ENCODE peak calls at places on chromosomes 12 and 14, in four cellular contexts. One of them, this sample, is unnamed.

GRCh38 chr12:87670448-87670847 is 358.8 kb downstream of the C12orf50 start:
- DNase-seq in GM10248: no peak
- DNase-seq in NCI-H1105 treated with DMSO at 0.1 percent for 48 hours: no peak
- DNase-seq in stimulated activated CD4-positive, alpha-beta T cell treated with anti-CD3 and anti-CD28 coated beads, Interleukin-12 subunit alpha, Interleukin-12 subunit beta, amount 100 ng/mL, for 4 hours: no peak
- DNase-seq in this sample: no peak

GRCh38 chr12:26119391-26119981 is 5.4 kb downstream of the BHLHE41 start:
- DNase-seq in stimulated activated CD4-positive, alpha-beta T cell treated with anti-CD3 and anti-CD28 coated beads, Interleukin-12 subunit alpha, Interleukin-12 subunit beta, amount 100 ng/mL, for 4 hours: no peak
- DNase-seq in GM10248: no peak
- DNase-seq in NCI-H1105 treated with DMSO at 0.1 percent for 48 hours: peak
- DNase-seq in this sample: peak

GRCh38 chr12:87678453-87678852 is 350.7 kb downstream of the C12orf50 start:
- DNase-seq in NCI-H1105 treated with DMSO at 0.1 percent for 48 hours: no peak
- DNase-seq in GM10248: no peak
- DNase-seq in stimulated activated CD4-positive, alpha-beta T cell treated with anti-CD3 and anti-CD28 coated beads, Interleukin-12 subunit alpha, Interleukin-12 subunit beta, amount 100 ng/mL, for 4 hours: no peak
- DNase-seq in this sample: no peak

GRCh38 chr12:24573621-24574020 is 375.3 kb downstream of the BCAT1 start:
- DNase-seq in GM10248: no peak
- DNase-seq in stimulated activated CD4-positive, alpha-beta T cell treated with anti-CD3 and anti-CD28 coated beads, Interleukin-12 subunit alpha, Interleukin-12 subunit beta, amount 100 ng/mL, for 4 hours: no peak
- DNase-seq in NCI-H1105 treated with DMSO at 0.1 percent for 48 hours: no peak
- DNase-seq in this sample: no peak

GRCh38 chr12:88266851-88267360 is 124.8 kb downstream of the TMTC3 start:
- DNase-seq in GM10248: no peak
- DNase-seq in stimulated activated CD4-positive, alpha-beta T cell treated with anti-CD3 and anti-CD28 coated beads, Interleukin-12 subunit alpha, Interleukin-12 subunit beta, amount 100 ng/mL, for 4 hours: no peak
- DNase-seq in NCI-H1105 treated with DMSO at 0.1 percent for 48 hours: peak
- DNase-seq in this sample: no peak

GRCh38 chr12:6044082-6044481 is 80.4 kb downstream of the VWF start:
- DNase-seq in NCI-H1105 treated with DMSO at 0.1 percent for 48 hours: no peak
- DNase-seq in stimulated activated CD4-positive, alpha-beta T cell treated with anti-CD3 and anti-CD28 coated beads, Interleukin-12 subunit alpha, Interleukin-12 subunit beta, amount 100 ng/mL, for 4 hours: no peak
- DNase-seq in GM10248: no peak
- DNase-seq in this sample: no peak

GRCh38 chr12:130334399-130334798 is 3.3 kb upstream of the PIWIL1 start:
- DNase-seq in GM10248: no peak
- DNase-seq in NCI-H1105 treated with DMSO at 0.1 percent for 48 hours: no peak
- DNase-seq in stimulated activated CD4-positive, alpha-beta T cell treated with anti-CD3 and anti-CD28 coated beads, Interleukin-12 subunit alpha, Interleukin-12 subunit beta, amount 100 ng/mL, for 4 hours: no peak
- DNase-seq in this sample: no peak

GRCh38 chr14:49641697-49642129 is 6.7 kb upstream of the DNAAF2 start:
- DNase-seq in stimulated activated CD4-positive, alpha-beta T cell treated with anti-CD3 and anti-CD28 coated beads, Interleukin-12 subunit alpha, Interleukin-12 subunit beta, amount 100 ng/mL, for 4 hours: no peak
- DNase-seq in NCI-H1105 treated with DMSO at 0.1 percent for 48 hours: no peak
- DNase-seq in GM10248: no peak
- DNase-seq in this sample: no peak

GRCh38 chr14:73223049-73223448 is 14.3 kb upstream of the PAPLN start:
- DNase-seq in GM10248: no peak
- DNase-seq in NCI-H1105 treated with DMSO at 0.1 percent for 48 hours: no peak
- DNase-seq in stimulated activated CD4-positive, alpha-beta T cell treated with anti-CD3 and anti-CD28 coated beads, Interleukin-12 subunit alpha, Interleukin-12 subunit beta, amount 100 ng/mL, for 4 hours: no peak
- DNase-seq in this sample: no peak

GRCh38 chr14:103679351-103679750 is 35.9 kb downstream of the XRCC3 start:
- DNase-seq in NCI-H1105 treated with DMSO at 0.1 percent for 48 hours: no peak
- DNase-seq in GM10248: peak
- DNase-seq in stimulated activated CD4-positive, alpha-beta T cell treated with anti-CD3 and anti-CD28 coated beads, Interleukin-12 subunit alpha, Interleukin-12 subunit beta, amount 100 ng/mL, for 4 hours: peak
- DNase-seq in this sample: no peak

GRCh38 chr14:55276736-55277135 is 5.5 kb downstream of the FBXO34 start:
- DNase-seq in GM10248: no peak
- DNase-seq in stimulated activated CD4-positive, alpha-beta T cell treated with anti-CD3 and anti-CD28 coated beads, Interleukin-12 subunit alpha, Interleukin-12 subunit beta, amount 100 ng/mL, for 4 hours: no peak
- DNase-seq in NCI-H1105 treated with DMSO at 0.1 percent for 48 hours: no peak
- DNase-seq in this sample: no peak

GRCh38 chr12:62977419-62977818 is 42.5 kb upstream of the PPM1H start:
- DNase-seq in GM10248: no peak
- DNase-seq in NCI-H1105 treated with DMSO at 0.1 percent for 48 hours: no peak
- DNase-seq in stimulated activated CD4-positive, alpha-beta T cell treated with anti-CD3 and anti-CD28 coated beads, Interleukin-12 subunit alpha, Interleukin-12 subunit beta, amount 100 ng/mL, for 4 hours: no peak
- DNase-seq in this sample: peak

GRCh38 chr12:103548622-103549601 is 38.2 kb upstream of the STAB2 start:
- DNase-seq in GM10248: peak
- DNase-seq in NCI-H1105 treated with DMSO at 0.1 percent for 48 hours: peak
- DNase-seq in stimulated activated CD4-positive, alpha-beta T cell treated with anti-CD3 and anti-CD28 coated beads, Interleukin-12 subunit alpha, Interleukin-12 subunit beta, amount 100 ng/mL, for 4 hours: peak
- DNase-seq in this sample: peak

GRCh38 chr14:50303744-50304471 is 8.1 kb downstream of the L2HGDH start:
- DNase-seq in NCI-H1105 treated with DMSO at 0.1 percent for 48 hours: no peak
- DNase-seq in GM10248: no peak
- DNase-seq in stimulated activated CD4-positive, alpha-beta T cell treated with anti-CD3 and anti-CD28 coated beads, Interleukin-12 subunit alpha, Interleukin-12 subunit beta, amount 100 ng/mL, for 4 hours: no peak
- DNase-seq in this sample: no peak

GRCh38 chr12:452667-453210 is 7.0 kb upstream of the B4GALNT3 start:
- DNase-seq in stimulated activated CD4-positive, alpha-beta T cell treated with anti-CD3 and anti-CD28 coated beads, Interleukin-12 subunit alpha, Interleukin-12 subunit beta, amount 100 ng/mL, for 4 hours: peak
- DNase-seq in NCI-H1105 treated with DMSO at 0.1 percent for 48 hours: no peak
- DNase-seq in GM10248: peak
- DNase-seq in this sample: no peak

GRCh38 chr14:83463500-83464098 is 1929.9 kb upstream of the SEL1L start:
- DNase-seq in GM10248: no peak
- DNase-seq in stimulated activated CD4-positive, alpha-beta T cell treated with anti-CD3 and anti-CD28 coated beads, Interleukin-12 subunit alpha, Interleukin-12 subunit beta, amount 100 ng/mL, for 4 hours: no peak
- DNase-seq in NCI-H1105 treated with DMSO at 0.1 percent for 48 hours: peak
- DNase-seq in this sample: no peak

GRCh38 chr14:73209943-73210342 is 27.4 kb upstream of the PAPLN start:
- DNase-seq in GM10248: no peak
- DNase-seq in NCI-H1105 treated with DMSO at 0.1 percent for 48 hours: no peak
- DNase-seq in stimulated activated CD4-positive, alpha-beta T cell treated with anti-CD3 and anti-CD28 coated beads, Interleukin-12 subunit alpha, Interleukin-12 subunit beta, amount 100 ng/mL, for 4 hours: no peak
- DNase-seq in this sample: no peak

GRCh38 chr12:127964717-127965116 is 302.3 kb upstream of the TMEM132C start:
- DNase-seq in stimulated activated CD4-positive, alpha-beta T cell treated with anti-CD3 and anti-CD28 coated beads, Interleukin-12 subunit alpha, Interleukin-12 subunit beta, amount 100 ng/mL, for 4 hours: no peak
- DNase-seq in GM10248: no peak
- DNase-seq in NCI-H1105 treated with DMSO at 0.1 percent for 48 hours: no peak
- DNase-seq in this sample: no peak

GRCh38 chr14:65156568-65157366 is 54.5 kb upstream of the MAX start:
- DNase-seq in stimulated activated CD4-positive, alpha-beta T cell treated with anti-CD3 and anti-CD28 coated beads, Interleukin-12 subunit alpha, Interleukin-12 subunit beta, amount 100 ng/mL, for 4 hours: no peak
- DNase-seq in NCI-H1105 treated with DMSO at 0.1 percent for 48 hours: no peak
- DNase-seq in GM10248: peak
- DNase-seq in this sample: no peak

GRCh38 chr12:93798279-93798678 is 121.1 kb downstream of the CRADD start:
- DNase-seq in stimulated activated CD4-positive, alpha-beta T cell treated with anti-CD3 and anti-CD28 coated beads, Interleukin-12 subunit alpha, Interleukin-12 subunit beta, amount 100 ng/mL, for 4 hours: no peak
- DNase-seq in GM10248: no peak
- DNase-seq in NCI-H1105 treated with DMSO at 0.1 percent for 48 hours: no peak
- DNase-seq in this sample: no peak

GRCh38 chr12:28683371-28683770 is 465.7 kb upstream of the FAR2 start:
- DNase-seq in NCI-H1105 treated with DMSO at 0.1 percent for 48 hours: no peak
- DNase-seq in GM10248: no peak
- DNase-seq in stimulated activated CD4-positive, alpha-beta T cell treated with anti-CD3 and anti-CD28 coated beads, Interleukin-12 subunit alpha, Interleukin-12 subunit beta, amount 100 ng/mL, for 4 hours: no peak
- DNase-seq in this sample: no peak

GRCh38 chr14:89384023-89384422 is 33.0 kb downstream of the FOXN3 start:
- DNase-seq in stimulated activated CD4-positive, alpha-beta T cell treated with anti-CD3 and anti-CD28 coated beads, Interleukin-12 subunit alpha, Interleukin-12 subunit beta, amount 100 ng/mL, for 4 hours: no peak
- DNase-seq in NCI-H1105 treated with DMSO at 0.1 percent for 48 hours: no peak
- DNase-seq in GM10248: peak
- DNase-seq in this sample: no peak

GRCh38 chr14:26984318-26985177 is 386.7 kb upstream of the NOVA1 start:
- DNase-seq in GM10248: no peak
- DNase-seq in NCI-H1105 treated with DMSO at 0.1 percent for 48 hours: peak
- DNase-seq in stimulated activated CD4-positive, alpha-beta T cell treated with anti-CD3 and anti-CD28 coated beads, Interleukin-12 subunit alpha, Interleukin-12 subunit beta, amount 100 ng/mL, for 4 hours: no peak
- DNase-seq in this sample: no peak

GRCh38 chr12:49131973-49132461 is 822 bp upstream of the TUBA1B start:
- DNase-seq in GM10248: no peak
- DNase-seq in stimulated activated CD4-positive, alpha-beta T cell treated with anti-CD3 and anti-CD28 coated beads, Interleukin-12 subunit alpha, Interleukin-12 subunit beta, amount 100 ng/mL, for 4 hours: no peak
- DNase-seq in NCI-H1105 treated with DMSO at 0.1 percent for 48 hours: peak
- DNase-seq in this sample: no peak

GRCh38 chr14:76376001-76376404 is at the start of gene ESRRB:
- DNase-seq in GM10248: no peak
- DNase-seq in NCI-H1105 treated with DMSO at 0.1 percent for 48 hours: peak
- DNase-seq in stimulated activated CD4-positive, alpha-beta T cell treated with anti-CD3 and anti-CD28 coated beads, Interleukin-12 subunit alpha, Interleukin-12 subunit beta, amount 100 ng/mL, for 4 hours: no peak
- DNase-seq in this sample: no peak

GRCh38 chr14:22623047-22623446 is 21.1 kb downstream of the OR6J1 start:
- DNase-seq in NCI-H1105 treated with DMSO at 0.1 percent for 48 hours: no peak
- DNase-seq in GM10248: no peak
- DNase-seq in stimulated activated CD4-positive, alpha-beta T cell treated with anti-CD3 and anti-CD28 coated beads, Interleukin-12 subunit alpha, Interleukin-12 subunit beta, amount 100 ng/mL, for 4 hours: no peak
- DNase-seq in this sample: no peak

GRCh38 chr12:108852674-108853073 is 4.7 kb downstream of the SSH1 start:
- DNase-seq in stimulated activated CD4-positive, alpha-beta T cell treated with anti-CD3 and anti-CD28 coated beads, Interleukin-12 subunit alpha, Interleukin-12 subunit beta, amount 100 ng/mL, for 4 hours: no peak
- DNase-seq in NCI-H1105 treated with DMSO at 0.1 percent for 48 hours: no peak
- DNase-seq in GM10248: no peak
- DNase-seq in this sample: no peak

This sample was measured in AG04449.